ENCODE peak calls at places on chromosome 17, in four cellular contexts. M, G, S and Q are unnamed samples.

GRCh38 chr17:62963296-62963695 is 2.7 kb upstream of the TANC2 start:
- DNase-seq in G (no peak), S (no peak), M (peak), Q (no peak)

GRCh38 chr17:74393323-74393942 is 26.1 kb downstream of the GPR142 start:
- DNase-seq in G (no peak), M (no peak), S (no peak), Q (no peak)

GRCh38 chr17:1110844-1111598 is 68.8 kb downstream of the ABR start:
- DNase-seq in S (no peak), M (no peak), G (peak), Q (no peak)

GRCh38 chr17:60610481-60610880 is 10.5 kb downstream of the PPM1D start:
- DNase-seq in S (no peak), G (no peak), M (no peak), Q (no peak)

GRCh38 chr17:39753514-39754160 is 15.9 kb downstream of the GRB7 start:
- DNase-seq in M (no peak), S (no peak), G (no peak), Q (peak)

GRCh38 chr17:74296548-74296936 is 22.5 kb downstream of the DNAI2 start:
- DNase-seq in M (peak), G (peak), S (no peak), Q (peak)

GRCh38 chr17:41456206-41456605 is 11.0 kb downstream of the KRT32 start:
- DNase-seq in M (no peak), S (no peak), G (peak), Q (peak)

GRCh38 chr17:33057564-33057963 is 65.9 kb downstream of the SPACA3 start:
- DNase-seq in S (no peak), M (no peak), G (no peak), Q (no peak)

GRCh38 chr17:66652840-66653507 is 181.9 kb upstream of the CACNG5 start:
- DNase-seq in G (no peak), M (no peak), S (no peak), Q (no peak)

GRCh38 chr17:27559996-27560481 is 70.9 kb upstream of the LGALS9 start:
- DNase-seq in S (no peak), G (no peak), M (no peak), Q (no peak)

GRCh38 chr17:9409026-9409425 is 166.6 kb downstream of the STX8 start:
- DNase-seq in S (no peak), G (no peak), M (no peak), Q (no peak)

GRCh38 chr17:76388966-76389888 is 4.8 kb downstream of the SPHK1 start:
- DNase-seq in M (no peak), S (no peak), G (peak), Q (no peak)

GRCh38 chr17:63843387-63844292 is 1.2 kb upstream of the SMARCD2 start:
- DNase-seq in S (peak), M (peak), G (no peak), Q (no peak)

GRCh38 chr17:59357219-59357699 is 25.8 kb downstream of the YPEL2 start:
- DNase-seq in S (no peak), G (no peak), M (no peak), Q (no peak)

GRCh38 chr17:31489295-31490018 is 98.0 kb downstream of the RAB11FIP4 start:
- DNase-seq in G (peak), S (no peak), M (peak), Q (peak)

GRCh38 chr17:8470447-8471047 is 34.9 kb downstream of the NDEL1 start:
- DNase-seq in G (no peak), S (no peak), M (no peak), Q (no peak)

GRCh38 chr17:75457047-75457654 is 716 bp downstream of the TMEM94 start:
- DNase-seq in G (no peak), S (no peak), M (peak), Q (peak)

GRCh38 chr17:63774141-63774981 is at the start of gene DDX42:
- DNase-seq in G (peak), M (peak), S (no peak), Q (peak)

GRCh38 chr17:82615084-82616020 is 32.9 kb downstream of the WDR45B start:
- DNase-seq in G (peak), S (no peak), M (peak), Q (peak)

GRCh38 chr17:50893183-50893993 is 27.2 kb upstream of the TOB1 start:
- DNase-seq in M (no peak), S (no peak), G (peak), Q (no peak)

GRCh38 chr17:21351366-21352065 is 24.6 kb upstream of the KCNJ12 start:
- DNase-seq in G (no peak), S (no peak), M (no peak), Q (no peak)

GRCh38 chr17:36014946-36015345 is 2.8 kb downstream of the CCL23 start:
- DNase-seq in M (no peak), S (no peak), G (no peak), Q (no peak)

GRCh38 chr17:79980246-79981043 is 55.2 kb downstream of the TBC1D16 start:
- DNase-seq in M (no peak), S (no peak), G (no peak), Q (peak)

GRCh38 chr17:81285894-81286293 is 9.2 kb downstream of the SLC38A10 start:
- DNase-seq in M (no peak), S (no peak), G (no peak), Q (no peak)

GRCh38 chr17:56786989-56787482 is 46.7 kb downstream of the C17orf67 start:
- DNase-seq in M (no peak), G (peak), S (peak), Q (no peak)

GRCh38 chr17:17147821-17148220 is 58.3 kb downstream of the PLD6 start:
- DNase-seq in M (no peak), S (no peak), G (no peak), Q (no peak)

GRCh38 chr17:69433093-69433492 is 18.6 kb downstream of the MAP2K6 start:
- DNase-seq in M (no peak), G (no peak), S (no peak), Q (no peak)

GRCh38 chr17:47687748-47688147 is 6.2 kb upstream of the TBKBP1 start:
- DNase-seq in S (no peak), M (peak), G (no peak), Q (peak)

GRCh38 chr17:56751145-56751743 is 82.5 kb downstream of the C17orf67 start:
- DNase-seq in S (no peak), G (no peak), M (no peak), Q (no peak)

GRCh38 chr17:80856863-80857488 is 134.7 kb upstream of the CHMP6 start:
- DNase-seq in S (no peak), G (no peak), M (no peak), Q (no peak)

GRCh38 chr17:66275651-66276050 is 26.8 kb upstream of the PRKCA start:
- DNase-seq in M (peak), S (no peak), G (peak), Q (no peak)

GRCh38 chr17:63446981-63447687 is 1.0 kb upstream of the CYB561 start:
- DNase-seq in M (peak), S (no peak), G (no peak), Q (peak)

GRCh38 chr17:83189673-83190385 is 110.4 kb downstream of the METRNL start:
- DNase-seq in G (peak), M (no peak), S (no peak), Q (no peak)

GRCh38 chr17:5225668-5226457 is 8.8 kb downstream of the SCIMP start:
- DNase-seq in M (no peak), S (peak), G (no peak), Q (no peak)
- TF ChIP-seq TCF7 in M (no peak), S (peak), G (no peak), Q (no peak)

DNA sequence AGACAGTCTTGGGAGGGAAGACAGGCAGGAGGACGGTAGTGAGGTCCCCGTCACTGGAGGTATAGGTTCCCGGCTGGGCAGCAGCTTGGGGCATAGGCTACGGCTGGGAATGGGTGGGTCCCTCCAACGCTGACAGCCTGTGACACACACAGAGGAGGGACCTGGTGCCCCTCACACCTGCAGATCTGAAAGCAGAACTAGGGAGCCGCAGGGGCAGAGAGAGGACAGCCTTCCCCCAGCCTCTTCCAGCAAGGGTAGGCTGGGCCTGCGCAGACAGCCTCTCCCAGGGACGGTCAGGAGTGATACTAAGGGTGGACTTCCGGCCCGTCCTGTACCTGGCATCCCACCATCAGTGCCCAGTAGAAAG is 2.0 kb downstream of the P2RX1 start:
- DNase-seq in S (peak), M (no peak), G (no peak), Q (no peak)
- TF ChIP-seq TCF7 in S (no peak), M (no peak), G (no peak), Q (no peak)

GRCh38 chr17:28646039-28646754 is 1.2 kb upstream of the BLTP2 start:
- DNase-seq in G (no peak), M (peak), S (no peak), Q (no peak)
- TF ChIP-seq TCF7 in G (no peak), M (no peak), S (no peak), Q (no peak)

GRCh38 chr17:58244958-58245357 is 6.6 kb downstream of the LPO start:
- DNase-seq in G (no peak), M (peak), S (no peak), Q (no peak)
- TF ChIP-seq TCF7 in G (no peak), M (no peak), S (no peak), Q (no peak)

GRCh38 chr17:78130439-78131101 is at the start of gene TMC8:
- DNase-seq in G (peak), M (peak), S (no peak), Q (no peak)

GRCh38 chr17:78132767-78133178 is 2.2 kb downstream of the TMC8 start:
- DNase-seq in M (no peak), G (no peak), S (no peak), Q (no peak)

GRCh38 chr17:78133179-78133951 is 2.8 kb downstream of the TMC8 start:
- DNase-seq in M (no peak), S (no peak), G (no peak), Q (no peak)

GRCh38 chr17:78131172-78132085 is 858 bp downstream of the TMC8 start:
- DNase-seq in M (no peak), G (no peak), S (no peak), Q (no peak)

GRCh38 chr17:78132086-78132676 is 1.6 kb downstream of the TMC8 start:
- DNase-seq in G (no peak), M (peak), S (no peak), Q (peak)
- TF ChIP-seq TCF7 in G (no peak), M (no peak), S (no peak), Q (no peak)

GRCh38 chr17:44367219-44367618 is 3.6 kb upstream of the FAM171A2 start:
- DNase-seq in G (no peak), S (no peak), M (no peak), Q (no peak)
- TF ChIP-seq TCF7 in G (no peak), S (no peak), M (no peak), Q (no peak)

GRCh38 chr17:37736428-37736827 is 8.4 kb downstream of the HNF1B start:
- DNase-seq in G (no peak), S (no peak), M (no peak), Q (no peak)
- TF ChIP-seq TCF7 in G (no peak), S (no peak), M (no peak), Q (no peak)

DNA sequence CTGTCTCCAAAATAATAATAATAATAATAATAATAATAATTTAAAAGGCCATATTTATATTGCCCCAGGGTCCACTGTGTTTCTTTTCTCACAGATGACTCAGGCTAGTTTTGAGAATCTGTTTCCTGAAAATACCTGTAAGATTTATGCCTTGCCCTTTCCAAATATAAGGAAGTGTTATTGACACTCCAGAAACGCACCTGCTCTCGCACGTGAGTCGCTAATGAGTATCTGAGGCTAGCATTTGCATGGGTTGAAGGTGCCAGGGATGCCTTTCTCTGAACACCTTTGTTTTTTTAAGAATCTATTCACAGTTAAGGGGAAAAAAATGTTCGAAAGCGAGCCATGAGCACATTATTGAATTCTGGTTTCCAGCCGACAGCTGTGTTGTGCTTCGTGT is 45.1 kb upstream of the NOL11 start:
- DNase-seq in G (no peak), S (no peak), M (no peak), Q (no peak)
- TF ChIP-seq TCF7 in G (no peak), S (no peak), M (no peak), Q (no peak)